ENCODE peak calls at places on chromosomes 1 and 21, in six cellular contexts. One of them, this sample, is unnamed.
A peak's percentile ranks its signal among the peaks of the same experiment; 100 is the strongest.

GRCh38 chr1:246008256-246008901 is 498.7 kb downstream of the SMYD3 start:
- DNase-seq in AG09319: no peak
- DNase-seq in SK-MEL-5: peak; percentile 51
- DNase-seq in EL: no peak
- DNase-seq in cardiac muscle cell: no peak
- DNase-seq in psoas muscle: no peak
- DNase-seq in this sample: no peak

GRCh38 chr1:179194068-179194537 is 35.4 kb downstream of the ABL2 start:
- DNase-seq in cardiac muscle cell: no peak
- DNase-seq in AG09319: no peak
- DNase-seq in EL: no peak
- DNase-seq in SK-MEL-5: no peak
- DNase-seq in psoas muscle: no peak
- DNase-seq in this sample: no peak

GRCh38 chr1:210098376-210098775 is 134.2 kb upstream of the SERTAD4 start:
- DNase-seq in EL: peak; percentile 1
- DNase-seq in SK-MEL-5: no peak
- DNase-seq in psoas muscle: no peak
- DNase-seq in AG09319: no peak
- DNase-seq in cardiac muscle cell: no peak
- DNase-seq in this sample: no peak

GRCh38 chr1:33623811-33624210 is 151.4 kb downstream of the ZSCAN20 start:
- DNase-seq in EL: no peak
- DNase-seq in SK-MEL-5: no peak
- DNase-seq in cardiac muscle cell: no peak
- DNase-seq in AG09319: no peak
- DNase-seq in psoas muscle: no peak
- DNase-seq in this sample: no peak

GRCh38 chr1:115337276-115337632 is 795 bp downstream of the NGF start:
- DNase-seq in cardiac muscle cell: no peak
- DNase-seq in SK-MEL-5: no peak
- DNase-seq in AG09319: no peak
- DNase-seq in psoas muscle: no peak
- DNase-seq in EL: no peak
- DNase-seq in this sample: no peak

GRCh38 chr1:234373938-234374240 is 633 bp downstream of the COA6 start:
- DNase-seq in cardiac muscle cell: no peak
- DNase-seq in SK-MEL-5: no peak
- DNase-seq in EL: no peak
- DNase-seq in AG09319: no peak
- DNase-seq in psoas muscle: no peak
- DNase-seq in this sample: no peak

GRCh38 chr1:38123356-38123755 is 76.8 kb upstream of the POU3F1 start:
- DNase-seq in AG09319: no peak
- DNase-seq in cardiac muscle cell: no peak
- DNase-seq in psoas muscle: no peak
- DNase-seq in EL: peak; percentile 65
- DNase-seq in SK-MEL-5: no peak
- DNase-seq in this sample: no peak

GRCh38 chr1:162538815-162539431 is 22.6 kb upstream of the UAP1 start:
- DNase-seq in AG09319: peak; percentile 56
- DNase-seq in cardiac muscle cell: peak; percentile 82
- DNase-seq in EL: peak; percentile 96
- DNase-seq in SK-MEL-5: peak; percentile 14
- DNase-seq in psoas muscle: no peak
- DNase-seq in this sample: peak; percentile 89

GRCh38 chr1:8091691-8092090 is 65.6 kb upstream of the ERRFI1 start:
- DNase-seq in AG09319: no peak
- DNase-seq in cardiac muscle cell: peak; percentile 39
- DNase-seq in SK-MEL-5: no peak
- DNase-seq in EL: no peak
- DNase-seq in psoas muscle: no peak
- DNase-seq in this sample: no peak

GRCh38 chr1:228236744-228237143 is 28.9 kb downstream of the OBSCN start:
- DNase-seq in EL: peak; percentile 58
- DNase-seq in AG09319: no peak
- DNase-seq in cardiac muscle cell: peak; percentile 66
- DNase-seq in psoas muscle: no peak
- DNase-seq in SK-MEL-5: peak; percentile 79
- DNase-seq in this sample: peak; percentile 81

GRCh38 chr21:42724226-42724920 is 71.0 kb downstream of the PDE9A start:
- DNase-seq in psoas muscle: no peak
- DNase-seq in EL: peak; percentile 97
- DNase-seq in SK-MEL-5: peak; percentile 67
- DNase-seq in AG09319: peak; percentile 46
- DNase-seq in cardiac muscle cell: peak; percentile 95
- DNase-seq in this sample: peak; percentile 70

GRCh38 chr1:4137621-4138390 is 237.7 kb upstream of the C1orf174 start:
- DNase-seq in EL: no peak
- DNase-seq in SK-MEL-5: no peak
- DNase-seq in psoas muscle: no peak
- DNase-seq in cardiac muscle cell: no peak
- DNase-seq in AG09319: no peak
- DNase-seq in this sample: no peak

GRCh38 chr1:201007481-201007880 is 16.0 kb downstream of the KIF21B start:
- DNase-seq in EL: no peak
- DNase-seq in psoas muscle: no peak
- DNase-seq in cardiac muscle cell: no peak
- DNase-seq in AG09319: no peak
- DNase-seq in SK-MEL-5: no peak
- DNase-seq in this sample: no peak

GRCh38 chr1:73839922-73840321 is 358.1 kb downstream of the LRRIQ3 start:
- DNase-seq in EL: no peak
- DNase-seq in AG09319: no peak
- DNase-seq in psoas muscle: no peak
- DNase-seq in cardiac muscle cell: peak; percentile 10
- DNase-seq in SK-MEL-5: peak; percentile 34
- DNase-seq in this sample: peak; percentile 15

GRCh38 chr1:162922196-162922595 is 61.2 kb upstream of the CCDC190 start:
- DNase-seq in EL: no peak
- DNase-seq in psoas muscle: no peak
- DNase-seq in AG09319: no peak
- DNase-seq in SK-MEL-5: no peak
- DNase-seq in cardiac muscle cell: no peak
- DNase-seq in this sample: peak; percentile 3

GRCh38 chr1:7808253-7808844 is 24.3 kb downstream of the PER3 start:
- DNase-seq in cardiac muscle cell: peak; percentile 70
- DNase-seq in SK-MEL-5: peak; percentile 43
- DNase-seq in EL: peak; percentile 31
- DNase-seq in psoas muscle: no peak
- DNase-seq in AG09319: peak; percentile 8
- DNase-seq in this sample: peak; percentile 67

GRCh38 chr1:228515200-228515834 is 28.1 kb downstream of the RNF187 start:
- DNase-seq in cardiac muscle cell: peak; percentile 72
- DNase-seq in AG09319: peak; percentile 16
- DNase-seq in psoas muscle: no peak
- DNase-seq in EL: peak; percentile 51
- DNase-seq in SK-MEL-5: peak; percentile 62
- DNase-seq in this sample: peak; percentile 64

GRCh38 chr1:221774054-221774842 is 32.4 kb upstream of the DUSP10 start:
- DNase-seq in cardiac muscle cell: no peak
- DNase-seq in EL: no peak
- DNase-seq in SK-MEL-5: no peak
- DNase-seq in AG09319: no peak
- DNase-seq in psoas muscle: no peak
- DNase-seq in this sample: no peak

GRCh38 chr1:245797592-245798366 is 643.0 kb downstream of the KIF26B start:
- DNase-seq in EL: no peak
- DNase-seq in cardiac muscle cell: peak; percentile 22
- DNase-seq in SK-MEL-5: peak; percentile 56
- DNase-seq in AG09319: no peak
- DNase-seq in psoas muscle: no peak
- DNase-seq in this sample: no peak

GRCh38 chr1:177172331-177172730 is 1.6 kb downstream of the BRINP2 start:
- DNase-seq in AG09319: no peak
- DNase-seq in psoas muscle: no peak
- DNase-seq in cardiac muscle cell: no peak
- DNase-seq in EL: no peak
- DNase-seq in SK-MEL-5: no peak
- DNase-seq in this sample: no peak

GRCh38 chr1:15352122-15352957 is 57.3 kb upstream of the EFHD2 start:
- DNase-seq in EL: peak; percentile 93
- DNase-seq in psoas muscle: no peak
- DNase-seq in cardiac muscle cell: peak; percentile 62
- DNase-seq in AG09319: no peak
- DNase-seq in SK-MEL-5: peak; percentile 37
- DNase-seq in this sample: peak; percentile 74

GRCh38 chr1:3066250-3066711 is 2.7 kb upstream of the PRDM16 start:
- DNase-seq in EL: no peak
- DNase-seq in psoas muscle: no peak
- DNase-seq in cardiac muscle cell: peak; percentile 38
- DNase-seq in SK-MEL-5: peak; percentile 53
- DNase-seq in AG09319: no peak
- DNase-seq in this sample: peak; percentile 27

GRCh38 chr1:161946071-161946987 is 77.3 kb downstream of the OLFML2B start:
- DNase-seq in AG09319: peak; percentile 53
- DNase-seq in cardiac muscle cell: peak; percentile 57
- DNase-seq in psoas muscle: no peak
- DNase-seq in SK-MEL-5: no peak
- DNase-seq in EL: peak; percentile 70
- DNase-seq in this sample: peak; percentile 8

GRCh38 chr1:5880630-5881405 is 111.4 kb downstream of the NPHP4 start:
- DNase-seq in psoas muscle: no peak
- DNase-seq in cardiac muscle cell: no peak
- DNase-seq in AG09319: no peak
- DNase-seq in EL: no peak
- DNase-seq in SK-MEL-5: no peak
- DNase-seq in this sample: no peak

GRCh38 chr1:229058111-229058551 is 212.8 kb upstream of the RAB4A start:
- DNase-seq in SK-MEL-5: no peak
- DNase-seq in psoas muscle: no peak
- DNase-seq in EL: no peak
- DNase-seq in cardiac muscle cell: no peak
- DNase-seq in AG09319: no peak
- DNase-seq in this sample: no peak

GRCh38 chr1:206635983-206636354 is 633 bp downstream of the DYRK3 start:
- DNase-seq in AG09319: no peak
- DNase-seq in cardiac muscle cell: no peak
- DNase-seq in EL: peak; percentile 33
- DNase-seq in psoas muscle: no peak
- DNase-seq in SK-MEL-5: no peak
- DNase-seq in this sample: no peak

GRCh38 chr1:2103266-2103900 is 53.2 kb downstream of the PRKCZ start:
- DNase-seq in SK-MEL-5: no peak
- DNase-seq in AG09319: no peak
- DNase-seq in cardiac muscle cell: no peak
- DNase-seq in EL: no peak
- DNase-seq in psoas muscle: peak; percentile 4
- DNase-seq in this sample: no peak

GRCh38 chr21:42083361-42083690 is 12.2 kb downstream of the UMODL1 start:
- DNase-seq in EL: no peak
- DNase-seq in cardiac muscle cell: no peak
- DNase-seq in AG09319: no peak
- DNase-seq in SK-MEL-5: no peak
- DNase-seq in psoas muscle: no peak
- DNase-seq in this sample: no peak

GRCh38 chr1:151401125-151401788 is 1.9 kb downstream of the PSMB4 start:
- DNase-seq in SK-MEL-5: peak; percentile 81
- DNase-seq in psoas muscle: no peak
- DNase-seq in AG09319: no peak
- DNase-seq in cardiac muscle cell: no peak
- DNase-seq in EL: peak; percentile 28
- DNase-seq in this sample: no peak

GRCh38 chr1:44484155-44484688 is 79.2 kb downstream of the RNF220 start:
- DNase-seq in cardiac muscle cell: peak; percentile 76
- DNase-seq in psoas muscle: no peak
- DNase-seq in EL: peak; percentile 39
- DNase-seq in SK-MEL-5: no peak
- DNase-seq in AG09319: no peak
- DNase-seq in this sample: peak; percentile 44

GRCh38 chr1:157040802-157041201 is 4.7 kb downstream of the ARHGEF11 start:
- DNase-seq in cardiac muscle cell: peak; percentile 71
- DNase-seq in psoas muscle: no peak
- DNase-seq in SK-MEL-5: peak; percentile 49
- DNase-seq in AG09319: peak; percentile 19
- DNase-seq in EL: peak; percentile 72
- DNase-seq in this sample: peak; percentile 67

GRCh38 chr21:44516828-44517174 is 23.2 kb downstream of the KRTAP10-1 start:
- DNase-seq in cardiac muscle cell: no peak
- DNase-seq in AG09319: no peak
- DNase-seq in SK-MEL-5: no peak
- DNase-seq in EL: no peak
- DNase-seq in psoas muscle: no peak
- DNase-seq in this sample: no peak

GRCh38 chr1:92708368-92708950 is 76.4 kb downstream of the EVI5 start:
- DNase-seq in EL: no peak
- DNase-seq in SK-MEL-5: peak; percentile 2
- DNase-seq in AG09319: no peak
- DNase-seq in cardiac muscle cell: peak; percentile 45
- DNase-seq in psoas muscle: no peak
- DNase-seq in this sample: no peak

GRCh38 chr21:35565204-35565611 is 495.1 kb downstream of the SETD4 start:
- DNase-seq in SK-MEL-5: peak; percentile 92
- DNase-seq in psoas muscle: peak; percentile 52
- DNase-seq in AG09319: no peak
- DNase-seq in EL: peak; percentile 93
- DNase-seq in cardiac muscle cell: peak; percentile 89
- DNase-seq in this sample: no peak

GRCh38 chr1:50735443-50735842 is 224.6 kb downstream of the FAF1 start:
- DNase-seq in EL: peak; percentile 28
- DNase-seq in SK-MEL-5: peak; percentile 51
- DNase-seq in AG09319: no peak
- DNase-seq in psoas muscle: no peak
- DNase-seq in cardiac muscle cell: peak; percentile 44
- DNase-seq in this sample: peak; percentile 61

GRCh38 chr1:15420853-15421465 is 11.3 kb downstream of the EFHD2 start:
- DNase-seq in AG09319: no peak
- DNase-seq in cardiac muscle cell: no peak
- DNase-seq in SK-MEL-5: no peak
- DNase-seq in EL: no peak
- DNase-seq in psoas muscle: no peak
- DNase-seq in this sample: no peak

GRCh38 chr1:197418693-197419092 is 150.6 kb downstream of the CRB1 start:
- DNase-seq in SK-MEL-5: no peak
- DNase-seq in cardiac muscle cell: no peak
- DNase-seq in AG09319: no peak
- DNase-seq in psoas muscle: no peak
- DNase-seq in EL: no peak
- DNase-seq in this sample: no peak

This sample was measured in lung microvascular endothelial cell.